ENCODE peak calls at places on chromosomes 7 and 10, in eight cellular contexts. S is tibial nerve, K is stomach, U is prostate gland, N is gastrocnemius medialis, C is adrenal gland, F is heart left ventricle, O is body of pancreas. R is an unnamed sample.

GRCh38 chr7:93055543-93056107 is 62.2 kb downstream of the SAMD9 start:
- DNase-seq in S (no peak), K (no peak), U (no peak), N (no peak), C (no peak), F (no peak), O (no peak), R (no peak)

GRCh38 chr10:88640186-88640585 is 24.1 kb upstream of the LIPF start:
- DNase-seq in S (no peak), K (no peak), U (no peak), N (no peak), C (no peak), F (no peak), O (no peak), R (no peak)

GRCh38 chr7:83468251-83468739 is 180.6 kb downstream of the SEMA3E start:
- DNase-seq in S (peak), K (peak), U (peak), N (peak), C (peak), F (peak), O (peak), R (peak)

GRCh38 chr10:62341419-62341818 is 32.8 kb upstream of the ZNF365 start:
- DNase-seq in S (no peak), K (no peak), U (no peak), N (no peak), C (no peak), F (no peak), O (no peak), R (no peak)

GRCh38 chr10:8023321-8023720 is 31.2 kb upstream of the GATA3 start:
- DNase-seq in S (no peak), K (no peak), U (no peak), N (no peak), C (no peak), F (no peak), O (no peak), R (no peak)

GRCh38 chr7:154753226-154753625 is 249.7 kb downstream of the PAXIP1 start:
- DNase-seq in S (no peak), K (no peak), U (no peak), N (no peak), C (no peak), F (no peak), O (no peak), R (no peak)

GRCh38 chr7:116873619-116874018 is 11.2 kb downstream of the CAPZA2 start:
- DNase-seq in S (no peak), K (no peak), U (no peak), N (no peak), C (no peak), F (no peak), O (no peak), R (no peak)

GRCh38 chr7:137335814-137336213 is 7.7 kb downstream of the PTN start:
- DNase-seq in S (no peak), K (no peak), U (no peak), N (no peak), C (no peak), F (no peak), O (no peak), R (no peak)

GRCh38 chr10:6035926-6036575 is 26.1 kb downstream of the IL2RA start:
- DNase-seq in S (no peak), K (no peak), U (no peak), N (no peak), C (no peak), F (no peak), O (no peak), R (no peak)

GRCh38 chr7:116591202-116592040 is 66.6 kb downstream of the CAV1 start:
- DNase-seq in S (no peak), K (no peak), U (no peak), N (no peak), C (no peak), F (no peak), O (no peak), R (no peak)

GRCh38 chr10:21927601-21928000 is 75.9 kb downstream of the DNAJC1 start:
- DNase-seq in S (no peak), K (no peak), U (no peak), N (no peak), C (no peak), F (no peak), O (no peak), R (no peak)
- H3K4me3 ChIP-seq in S (no peak), K (no peak), U (no peak), N (no peak), C (no peak), F (no peak), O (no peak), R (no peak)

GRCh38 chr10:79069325-79070090 is 742 bp downstream of the ZMIZ1 start:
- DNase-seq in S (no peak), K (peak), U (no peak), N (peak), C (peak), F (peak), O (peak), R (no peak)

GRCh38 chr10:79071535-79071923 is 2.8 kb downstream of the ZMIZ1 start:
- DNase-seq in S (no peak), K (no peak), U (no peak), N (no peak), C (no peak), F (no peak), O (no peak), R (no peak)

GRCh38 chr10:79068562-79069324 is at the start of gene ZMIZ1:
- DNase-seq in S (peak), K (peak), U (peak), N (peak), C (peak), F (peak), O (peak), R (peak)

GRCh38 chr10:79070611-79071534 is 2.1 kb downstream of the ZMIZ1 start:
- DNase-seq in S (peak), K (peak), U (peak), N (peak), C (peak), F (peak), O (peak), R (peak)

DNA sequence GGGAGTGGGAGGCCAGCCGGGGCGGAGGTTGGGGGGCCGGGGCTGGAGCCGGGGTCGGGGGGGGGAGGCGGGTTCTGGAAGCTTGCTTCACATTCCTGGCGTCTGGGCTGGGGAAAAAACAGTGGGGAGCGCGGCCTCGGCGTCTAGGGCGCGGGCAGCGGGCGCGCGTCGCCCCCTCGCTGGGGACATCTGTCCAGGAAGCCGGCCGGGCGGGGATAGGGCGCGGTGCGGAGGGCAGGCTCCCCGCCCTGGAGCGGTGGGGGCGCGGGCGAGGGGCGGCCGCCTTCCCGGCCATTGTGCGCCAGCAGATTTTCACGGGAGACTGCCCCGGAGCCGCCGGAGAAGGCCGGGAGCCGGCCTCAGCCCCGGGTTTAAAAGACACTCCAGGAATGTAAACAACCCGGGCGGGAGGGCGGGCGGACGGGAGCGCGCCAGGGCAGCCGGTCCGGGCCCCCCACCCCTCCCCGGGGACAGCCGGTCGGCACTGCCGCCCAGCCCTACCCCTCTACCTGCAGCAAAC is 1.4 kb downstream of the ZMIZ1 start:
- DNase-seq in S (no peak), K (peak), U (peak), N (no peak), C (peak), F (peak), O (peak), R (no peak)
- TF ChIP-seq POLR2A in S (no peak), K (no peak), U (no peak), N (no peak), C (no peak), F (no peak), O (no peak), R (no peak)

DNA sequence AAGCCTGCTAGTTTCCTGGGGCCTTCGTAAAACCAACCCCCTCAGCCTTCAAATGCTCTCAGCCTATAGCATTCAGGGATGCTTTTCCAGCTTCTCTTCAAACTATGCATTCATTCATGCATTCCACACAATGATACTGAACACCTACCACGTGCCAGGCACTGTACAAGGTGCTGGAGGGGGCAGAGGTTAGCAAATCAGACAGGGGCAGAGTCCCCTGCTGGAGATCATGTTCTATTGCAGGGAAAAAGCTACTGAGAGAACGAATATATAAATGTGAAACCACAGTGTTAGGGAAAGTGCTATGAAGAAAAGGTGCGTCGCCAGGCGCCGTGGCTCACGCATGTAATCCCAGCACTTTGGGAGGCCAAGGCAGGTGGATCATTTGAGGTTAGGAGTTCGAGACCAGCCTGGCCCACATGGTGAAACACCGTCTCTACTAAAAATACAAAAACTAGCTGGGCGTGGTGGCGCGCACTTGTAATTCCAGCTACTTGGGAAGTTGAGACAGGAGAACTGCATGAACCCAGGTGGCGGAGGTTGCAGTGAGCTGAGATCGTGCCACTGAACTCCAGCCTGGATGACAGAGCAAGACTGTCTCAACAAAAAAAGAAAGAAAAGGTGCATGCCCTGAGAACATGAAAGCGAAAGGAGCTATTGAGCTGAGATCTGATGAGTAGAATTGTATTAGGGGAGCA is 64.6 kb upstream of the CALN1 start:
- DNase-seq in S (no peak), K (peak), U (no peak), N (no peak), C (no peak), F (no peak), O (no peak), R (peak)
- TF ChIP-seq CTCF in S (no peak), K (no peak), U (no peak), N (no peak), C (no peak), F (no peak), O (no peak), R (no peak)

DNA sequence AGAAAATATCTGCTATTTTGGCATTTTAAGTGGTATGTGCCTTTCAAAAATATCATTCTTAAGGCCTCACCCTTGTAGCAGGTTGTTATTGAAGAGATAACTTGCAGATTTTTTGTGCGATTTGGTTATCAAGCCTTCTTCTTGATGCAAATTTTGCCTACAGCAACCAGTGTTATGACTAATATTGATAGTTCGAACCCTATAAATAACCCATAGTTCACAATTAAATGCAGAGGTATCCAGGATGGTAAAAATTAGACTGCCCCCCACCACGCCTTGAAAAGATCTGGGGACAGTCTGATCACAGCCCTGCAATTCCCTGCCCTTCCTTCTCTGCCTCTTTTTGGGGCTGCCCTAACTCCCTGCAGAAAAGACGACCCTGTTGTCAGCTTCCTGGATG is 28.4 kb upstream of the RAPGEF5 start:
- DNase-seq in S (no peak), K (no peak), U (no peak), N (no peak), C (no peak), F (no peak), O (no peak), R (no peak)
- H3K4me3 ChIP-seq in S (no peak), K (no peak), U (no peak), N (no peak), C (no peak), F (no peak), O (no peak), R (no peak)

R was measured in lower leg skin.